ENCODE peak calls at places on chromosomes 13 and 19, in eight cellular contexts. P is neural progenitor cell, S is lower leg skin, V is GM12865, J is cardiac muscle cell, I is AG09309, C is kidney epithelial cell, A is mammary epithelial cell. W is an unnamed sample.

GRCh38 chr13:105410602-105411001 is 1124.9 kb downstream of the EFNB2 start:
- DNase-seq in P (peak), S (peak), V (peak), J (peak), I (peak), C (no peak), A (peak), W (peak)

GRCh38 chr13:80037505-80037888 is 303.4 kb downstream of the SPRY2 start:
- DNase-seq in P (no peak), S (no peak), V (peak), J (no peak), I (peak), C (peak), A (peak), W (peak)

GRCh38 chr19:45901432-45901903 is 945 bp downstream of the MYPOP start:
- DNase-seq in P (peak), S (no peak), V (no peak), J (peak), I (no peak), C (no peak), A (peak), W (peak)

GRCh38 chr19:14149509-14149994 is 13.2 kb upstream of the ASF1B start:
- DNase-seq in P (no peak), S (peak), V (peak), J (no peak), I (no peak), C (no peak), A (no peak), W (no peak)

GRCh38 chr19:41753159-41753558 is 2.2 kb upstream of the CEACAM6 start:
- DNase-seq in P (peak), S (peak), V (peak), J (no peak), I (no peak), C (no peak), A (peak), W (peak)

GRCh38 chr19:56949651-56950050 is 109.1 kb upstream of the PEG3 start:
- DNase-seq in P (no peak), S (no peak), V (no peak), J (no peak), I (no peak), C (no peak), A (no peak), W (no peak)

GRCh38 chr13:104301216-104301975 is 1235.2 kb upstream of the SLC10A2 start:
- DNase-seq in P (no peak), S (no peak), V (no peak), J (no peak), I (no peak), C (no peak), A (no peak), W (no peak)

GRCh38 chr19:42202290-42202867 is 15.1 kb downstream of the DEDD2 start:
- DNase-seq in P (no peak), S (no peak), V (no peak), J (no peak), I (no peak), C (no peak), A (no peak), W (no peak)

GRCh38 chr13:21434588-21434987 is 24.5 kb downstream of the ZDHHC20 start:
- DNase-seq in P (no peak), S (no peak), V (no peak), J (no peak), I (no peak), C (no peak), A (no peak), W (peak)

GRCh38 chr19:383922-384800 is 24.8 kb downstream of the C2CD4C start:
- DNase-seq in P (peak), S (no peak), V (no peak), J (peak), I (no peak), C (no peak), A (no peak), W (peak)
- TF ChIP-seq CTCF in P (peak), S (no peak), V (no peak), J (peak), I (peak), C (peak), A (peak), W (peak)

GRCh38 chr13:112760440-112760839 is 70.6 kb downstream of the ATP11A start:
- DNase-seq in P (no peak), S (no peak), V (no peak), J (no peak), I (no peak), C (no peak), A (no peak), W (peak)

GRCh38 chr13:112762690-112763080 is 72.8 kb downstream of the ATP11A start:
- DNase-seq in P (no peak), S (no peak), V (no peak), J (no peak), I (no peak), C (no peak), A (no peak), W (no peak)

GRCh38 chr13:112761701-112762689 is 72.2 kb downstream of the ATP11A start:
- DNase-seq in P (peak), S (no peak), V (no peak), J (peak), I (peak), C (no peak), A (no peak), W (peak)

GRCh38 chr13:112759834-112760233 is 70.0 kb downstream of the ATP11A start:
- DNase-seq in P (no peak), S (no peak), V (no peak), J (no peak), I (no peak), C (no peak), A (no peak), W (no peak)

GRCh38 chr13:112760931-112761330 is 71.1 kb downstream of the ATP11A start:
- DNase-seq in P (no peak), S (no peak), V (no peak), J (no peak), I (no peak), C (no peak), A (no peak), W (peak)
- H3K4me3 ChIP-seq in P (no peak), S (no peak), V (no peak), J (no peak), I (no peak), C (no peak), A (no peak), W (peak)

GRCh38 chr13:46327256-46327655 is 59.8 kb downstream of the RUBCNL start:
- DNase-seq in P (no peak), S (no peak), V (no peak), J (no peak), I (no peak), C (no peak), A (no peak), W (no peak)

GRCh38 chr13:46324976-46325375 is 62.1 kb downstream of the RUBCNL start:
- DNase-seq in P (no peak), S (no peak), V (no peak), J (no peak), I (no peak), C (no peak), A (peak), W (peak)

GRCh38 chr13:46317120-46317519 is 69.9 kb downstream of the RUBCNL start:
- DNase-seq in P (no peak), S (no peak), V (no peak), J (no peak), I (no peak), C (no peak), A (no peak), W (peak)

GRCh38 chr13:46321494-46322225 is 65.4 kb downstream of the RUBCNL start:
- DNase-seq in P (peak), S (peak), V (peak), J (peak), I (no peak), C (no peak), A (peak), W (peak)
- TF ChIP-seq CTCF in P (peak), S (no peak), V (peak), J (peak), I (peak), C (peak), A (peak), W (peak)

GRCh38 chr13:27624071-27624470 is 2.4 kb downstream of the POLR1D start:
- DNase-seq in P (no peak), S (no peak), V (no peak), J (no peak), I (no peak), C (no peak), A (no peak), W (no peak)
- H3K4me3 ChIP-seq in P (no peak), S (no peak), V (no peak), J (no peak), I (no peak), C (no peak), A (no peak), W (no peak)

DNA sequence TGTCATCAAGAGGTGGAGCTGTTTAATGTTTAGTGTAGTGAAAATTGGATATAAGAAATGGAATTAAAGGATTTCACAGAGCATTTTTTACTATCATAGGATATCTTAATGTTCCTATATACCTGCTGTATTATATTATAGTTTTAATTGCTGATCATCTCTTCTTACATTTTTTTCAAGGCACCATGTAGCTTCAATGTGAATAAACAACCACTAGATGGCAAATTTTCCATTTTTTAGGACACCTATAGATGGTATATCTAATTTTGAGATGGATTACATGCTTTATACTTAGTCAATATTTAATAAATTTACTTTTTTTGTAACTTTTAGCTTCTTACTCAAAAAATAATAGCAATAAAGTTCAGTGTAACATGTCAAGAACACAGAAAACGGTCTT is 9.0 kb upstream of the ATXN8OS start:
- DNase-seq in P (no peak), S (no peak), V (no peak), J (peak), I (no peak), C (no peak), A (no peak), W (peak)
- TF ChIP-seq CTCF in P (peak), S (no peak), V (peak), J (no peak), I (no peak), C (peak), A (peak), W (peak)